ENCODE peak calls at places on chromosomes 6 and 20, in five cellular contexts. R, T, F, G and L are unnamed samples.

GRCh38 chr6:19837511-19838441 is 606 bp downstream of the ID4 start:
- DNase-seq in R (no peak), T (peak; percentile 38), F (peak; percentile 64), G (no peak), L (no peak)

GRCh38 chr6:158765509-158766068 is 53.6 kb downstream of the EZR start:
- DNase-seq in F (no peak), T (no peak), R (no peak), G (no peak), L (no peak)

GRCh38 chr6:57261896-57262295 is 39.8 kb upstream of the RAB23 start:
- DNase-seq in R (peak; percentile 6), F (peak; percentile 83), G (no peak), T (no peak), L (no peak)

GRCh38 chr6:151341481-151342195 is 49.7 kb downstream of the ZBTB2 start:
- DNase-seq in F (no peak), R (no peak), G (no peak), T (no peak), L (no peak)

GRCh38 chr20:53900380-53900999 is 169.9 kb downstream of the BCAS1 start:
- DNase-seq in T (peak; percentile 95), R (no peak), G (no peak), F (peak; percentile 98), L (peak; percentile 66)

GRCh38 chr20:17634666-17635319 is 47.2 kb downstream of the RRBP1 start:
- DNase-seq in T (no peak), R (no peak), F (no peak), G (no peak), L (no peak)

GRCh38 chr20:46117704-46118467 is at the start of gene CD40:
- DNase-seq in T (peak; percentile 23), G (peak; percentile 64), R (peak; percentile 59), F (peak; percentile 59), L (peak; percentile 56)

GRCh38 chr6:107627928-107628327 is 138.0 kb downstream of the SOBP start:
- DNase-seq in R (no peak), G (no peak), T (no peak), F (no peak), L (no peak)

GRCh38 chr6:61200444-61200843 is 1085.6 kb downstream of the KHDRBS2 start:
- DNase-seq in T (no peak), R (no peak), F (no peak), G (no peak), L (no peak)

GRCh38 chr20:62710886-62711702 is 2.5 kb downstream of the NTSR1 start:
- DNase-seq in R (no peak), T (peak; percentile 22), F (no peak), G (no peak), L (no peak)

GRCh38 chr6:40713002-40713719 is 126.0 kb upstream of the LRFN2 start:
- DNase-seq in T (no peak), F (no peak), R (no peak), G (no peak), L (peak; percentile 20)

GRCh38 chr6:135506270-135506997 is 8.9 kb upstream of the AHI1 start:
- DNase-seq in T (peak; percentile 74), F (peak; percentile 51), R (peak; percentile 67), G (no peak), L (peak; percentile 38)

GRCh38 chr6:150667977-150668716 is 68.5 kb downstream of the PLEKHG1 start:
- DNase-seq in T (peak; percentile 58), G (no peak), R (peak; percentile 20), F (peak; percentile 91), L (peak; percentile 86)

GRCh38 chr20:39292193-39292736 is 330.1 kb downstream of the DHX35 start:
- DNase-seq in G (no peak), T (no peak), F (peak; percentile 62), R (no peak), L (no peak)

GRCh38 chr6:156852147-156852857 is 75.1 kb downstream of the ARID1B start:
- DNase-seq in F (no peak), T (no peak), G (no peak), R (no peak), L (no peak)

GRCh38 chr6:53005667-53006250 is 10.7 kb upstream of the GSTA4 start:
- DNase-seq in F (no peak), T (no peak), G (no peak), R (no peak), L (no peak)

GRCh38 chr20:61267241-61267640 is 15.2 kb downstream of the CDH4 start:
- DNase-seq in F (no peak), T (no peak), G (no peak), R (no peak), L (no peak)

GRCh38 chr6:166417285-166417691 is 34.5 kb upstream of the MPC1 start:
- DNase-seq in R (no peak), F (no peak), G (peak; percentile 74), T (no peak), L (no peak)

GRCh38 chr6:30981942-30982772 is 1.4 kb upstream of the MUC21 start:
- DNase-seq in G (no peak), R (peak; percentile 22), F (peak; percentile 87), T (peak; percentile 81), L (peak; percentile 58)

GRCh38 chr6:111685506-111685905 is 79.8 kb upstream of the TRAF3IP2 start:
- DNase-seq in T (no peak), R (peak; percentile 62), F (no peak), G (no peak), L (no peak)

GRCh38 chr20:50516180-50516934 is 6.2 kb downstream of the PTPN1 start:
- DNase-seq in G (no peak), F (no peak), R (no peak), T (no peak), L (no peak)

GRCh38 chr20:58661298-58662141 is 10.4 kb downstream of the STX16 start:
- DNase-seq in R (no peak), T (no peak), F (no peak), G (peak; percentile 55), L (no peak)

GRCh38 chr6:157962601-157963084 is 19.0 kb upstream of the SYNJ2 start:
- DNase-seq in G (no peak), T (peak; percentile 83), F (peak; percentile 77), R (no peak), L (peak; percentile 73)

GRCh38 chr6:63351995-63352586 is 32.3 kb upstream of the LGSN start:
- DNase-seq in F (peak; percentile 57), T (peak; percentile 73), G (no peak), R (peak; percentile 15), L (no peak)

GRCh38 chr20:52404676-52405075 is 213.1 kb upstream of the ZFP64 start:
- DNase-seq in G (no peak), T (no peak), F (no peak), R (no peak), L (no peak)

GRCh38 chr20:56762829-56763228 is 133.7 kb downstream of the TFAP2C start:
- DNase-seq in G (no peak), F (no peak), R (no peak), T (no peak), L (no peak)

GRCh38 chr6:84643778-84644177 is 120.6 kb downstream of the TBX18 start:
- DNase-seq in G (no peak), T (no peak), F (no peak), R (no peak), L (no peak)

GRCh38 chr20:23155141-23155590 is 69.0 kb upstream of the CD93 start:
- DNase-seq in F (no peak), T (no peak), R (no peak), G (no peak), L (no peak)

GRCh38 chr20:31720486-31721407 is 1.9 kb downstream of the BCL2L1 start:
- DNase-seq in T (no peak), G (peak; percentile 71), F (no peak), R (peak; percentile 41), L (no peak)

GRCh38 chr6:5671162-5671561 is 335.6 kb downstream of the NRN1 start:
- DNase-seq in G (no peak), R (no peak), F (peak; percentile 67), T (peak; percentile 71), L (no peak)

GRCh38 chr20:4091332-4092135 is 76.2 kb upstream of the RNF24 start:
- DNase-seq in R (peak; percentile 49), F (peak; percentile 90), G (peak; percentile 57), T (peak; percentile 96), L (peak; percentile 91)

GRCh38 chr6:90413867-90414266 is 117.2 kb upstream of the BACH2 start:
- DNase-seq in F (peak; percentile 59), T (peak; percentile 12), R (peak; percentile 87), G (peak; percentile 93), L (no peak)

GRCh38 chr20:56964886-56965285 is 301.6 kb downstream of the BMP7 start:
- DNase-seq in G (no peak), R (no peak), F (no peak), T (no peak), L (no peak)

GRCh38 chr6:159852877-159853276 is 37.9 kb upstream of the MAS1 start:
- DNase-seq in R (no peak), F (no peak), G (no peak), T (no peak), L (no peak)

GRCh38 chr6:156867121-156867520 is 89.9 kb downstream of the ARID1B start:
- DNase-seq in F (no peak), T (no peak), G (no peak), R (no peak), L (no peak)

GRCh38 chr20:50435397-50436051 is 74.7 kb upstream of the PTPN1 start:
- DNase-seq in G (no peak), T (no peak), R (no peak), F (no peak), L (no peak)